ENCODE peak calls at places on chromosomes 1 and 21, in six cellular contexts. N is fibroblast of lung, V is fibroblast of pulmonary artery, F is mucosa of descending colon, S is AG04450, H is progenitor cell of endocrine pancreas. P is an unnamed sample.

GRCh38 chr1:184622136-184622823 is 132.4 kb downstream of the EDEM3 start:
- DNase-seq in N (peak; percentile 100), V (peak; percentile 92), F (peak; percentile 88), S (peak; percentile 69), H (no peak), P (peak; percentile 51)

GRCh38 chr1:47684518-47684917 is 246.7 kb downstream of the FOXD2 start:
- DNase-seq in N (no peak), V (no peak), F (no peak), S (no peak), H (no peak), P (no peak)

GRCh38 chr1:204258213-204259115 is 44.7 kb upstream of the GOLT1A start:
- DNase-seq in N (peak; percentile 69), V (peak; percentile 70), F (peak; percentile 70), S (peak; percentile 20), H (peak; percentile 41), P (peak; percentile 46)

GRCh38 chr1:32741417-32742131 is 39.0 kb upstream of the SYNC start:
- DNase-seq in N (no peak), V (no peak), F (no peak), S (no peak), H (no peak), P (peak; percentile 40)

GRCh38 chr21:38567577-38568360 is 69.5 kb upstream of the ERG start:
- DNase-seq in N (peak; percentile 8), V (peak; percentile 18), F (no peak), S (peak; percentile 4), H (no peak), P (no peak)

GRCh38 chr1:178337091-178337726 is 159.6 kb downstream of the CLEC20A start:
- DNase-seq in N (no peak), V (no peak), F (no peak), S (no peak), H (no peak), P (no peak)

GRCh38 chr1:112618721-112619517 is at the start of gene ST7L:
- DNase-seq in N (peak; percentile 83), V (peak; percentile 81), F (peak; percentile 84), S (peak; percentile 26), H (peak; percentile 42), P (peak; percentile 71)

GRCh38 chr1:232974971-232975370 is 24.6 kb downstream of the NTPCR start:
- DNase-seq in N (peak; percentile 78), V (peak; percentile 67), F (no peak), S (no peak), H (no peak), P (no peak)

GRCh38 chr1:66207484-66207883 is 326.5 kb upstream of the SGIP1 start:
- DNase-seq in N (peak; percentile 58), V (peak; percentile 68), F (no peak), S (no peak), H (no peak), P (no peak)

GRCh38 chr1:224542783-224543440 is 73.2 kb upstream of the CNIH3 start:
- DNase-seq in N (peak; percentile 92), V (peak; percentile 94), F (no peak), S (peak; percentile 90), H (no peak), P (no peak)

GRCh38 chr1:190478193-190479007 is 736 bp upstream of the BRINP3 start:
- DNase-seq in N (peak; percentile 62), V (peak; percentile 45), F (peak; percentile 40), S (no peak), H (no peak), P (no peak)

GRCh38 chr1:235017719-235018118 is 110.9 kb downstream of the TOMM20 start:
- DNase-seq in N (no peak), V (peak; percentile 17), F (no peak), S (no peak), H (no peak), P (no peak)

GRCh38 chr1:188325211-188325610 is 1496.5 kb downstream of the PLA2G4A start:
- DNase-seq in N (no peak), V (no peak), F (no peak), S (no peak), H (no peak), P (no peak)

GRCh38 chr1:35558374-35559316 is 1.0 kb downstream of the NCDN start:
- DNase-seq in N (no peak), V (peak; percentile 25), F (no peak), S (no peak), H (no peak), P (no peak)

GRCh38 chr1:10046356-10047085 is 13.8 kb downstream of the UBE4B start:
- DNase-seq in N (no peak), V (no peak), F (no peak), S (no peak), H (no peak), P (peak; percentile 61)

GRCh38 chr1:244678687-244679086 is 25.8 kb downstream of the DESI2 start:
- DNase-seq in N (peak; percentile 61), V (no peak), F (no peak), S (no peak), H (no peak), P (no peak)

GRCh38 chr1:17485280-17485679 is 45.8 kb upstream of the RCC2 start:
- DNase-seq in N (peak; percentile 18), V (peak; percentile 41), F (peak; percentile 31), S (no peak), H (no peak), P (no peak)

GRCh38 chr1:157739229-157739901 is 37.6 kb downstream of the FCRL2 start:
- DNase-seq in N (no peak), V (no peak), F (no peak), S (no peak), H (no peak), P (no peak)

GRCh38 chr1:94936861-94937620 is 10.1 kb upstream of the CNN3 start:
- DNase-seq in N (no peak), V (no peak), F (no peak), S (no peak), H (no peak), P (no peak)

GRCh38 chr1:111695801-111696200 is 43.4 kb downstream of the INKA2 start:
- DNase-seq in N (no peak), V (no peak), F (no peak), S (no peak), H (no peak), P (no peak)

GRCh38 chr1:58818075-58818474 is 34.2 kb upstream of the JUN start:
- DNase-seq in N (peak; percentile 84), V (peak; percentile 92), F (no peak), S (peak; percentile 86), H (no peak), P (no peak)

GRCh38 chr1:18795002-18795689 is 64.3 kb downstream of the TAS1R2 start:
- DNase-seq in N (no peak), V (no peak), F (no peak), S (no peak), H (no peak), P (no peak)

GRCh38 chr1:200139661-200140250 is 112.2 kb downstream of the NR5A2 start:
- DNase-seq in N (peak; percentile 76), V (peak; percentile 79), F (peak; percentile 55), S (peak; percentile 29), H (no peak), P (no peak)

GRCh38 chr1:20413791-20414140 is 72.2 kb downstream of the CAMK2N1 start:
- DNase-seq in N (no peak), V (no peak), F (no peak), S (no peak), H (no peak), P (no peak)

GRCh38 chr21:14870841-14871126 is 194.0 kb downstream of the NRIP1 start:
- DNase-seq in N (no peak), V (no peak), F (no peak), S (no peak), H (no peak), P (no peak)

GRCh38 chr1:24866211-24867063 is 63.6 kb downstream of the RUNX3 start:
- DNase-seq in N (no peak), V (no peak), F (no peak), S (no peak), H (no peak), P (no peak)

GRCh38 chr1:165138960-165139359 is 217.6 kb downstream of the LMX1A start:
- DNase-seq in N (no peak), V (no peak), F (no peak), S (no peak), H (no peak), P (no peak)

GRCh38 chr1:117709398-117709797 is 103.5 kb downstream of the TENT5C start:
- DNase-seq in N (no peak), V (no peak), F (no peak), S (no peak), H (no peak), P (peak; percentile 56)

GRCh38 chr1:117707371-117707770 is 101.5 kb downstream of the TENT5C start:
- DNase-seq in N (no peak), V (no peak), F (no peak), S (no peak), H (no peak), P (no peak)

GRCh38 chr1:117712598-117712997 is 106.8 kb downstream of the TENT5C start:
- DNase-seq in N (no peak), V (no peak), F (no peak), S (no peak), H (no peak), P (no peak)

GRCh38 chr1:117708323-117709288 is 102.8 kb downstream of the TENT5C start:
- DNase-seq in N (no peak), V (no peak), F (no peak), S (no peak), H (no peak), P (peak; percentile 9)

DNA sequence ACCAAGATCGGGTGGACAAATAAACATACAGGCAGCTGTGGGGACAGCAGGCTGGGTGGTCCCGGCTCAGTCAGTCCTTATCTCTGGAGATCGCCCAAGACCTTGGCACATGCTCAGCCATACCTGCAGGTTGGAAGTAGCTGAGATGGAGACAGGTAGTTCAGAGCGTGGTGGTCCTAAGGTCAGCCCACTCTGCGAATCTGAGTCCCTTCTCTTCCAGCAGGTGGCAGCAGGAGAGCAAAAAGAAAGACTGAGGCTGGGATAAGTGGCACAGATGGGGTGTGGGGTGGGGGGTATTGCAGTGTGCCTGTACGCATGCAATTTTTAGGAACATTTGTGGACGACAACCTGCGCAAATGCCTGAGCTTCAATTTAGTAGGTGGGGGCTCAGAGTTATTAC is 104.9 kb downstream of the TENT5C start:
- DNase-seq in N (no peak), V (no peak), F (no peak), S (no peak), H (no peak), P (no peak)
- TF ChIP-seq CTCF in N (peak; percentile 50), V (peak; percentile 50), F (no peak), S (peak; percentile 42), H (peak; percentile 43), P (no peak)

GRCh38 chr1:15741183-15741850 is 982 bp upstream of the TMEM82 start:
- DNase-seq in N (peak; percentile 63), V (peak; percentile 75), F (peak; percentile 92), S (no peak), H (peak; percentile 78), P (peak; percentile 91)
- TF ChIP-seq CTCF in N (peak; percentile 74), V (peak; percentile 91), F (peak; percentile 74), S (peak; percentile 79), H (peak; percentile 91), P (peak; percentile 65)

GRCh38 chr1:14415396-14415795 is 183.1 kb upstream of the KAZN start:
- DNase-seq in N (no peak), V (no peak), F (no peak), S (no peak), H (no peak), P (no peak)
- TF ChIP-seq CTCF in N (no peak), V (no peak), F (no peak), S (no peak), H (peak; percentile 27), P (no peak)

DNA sequence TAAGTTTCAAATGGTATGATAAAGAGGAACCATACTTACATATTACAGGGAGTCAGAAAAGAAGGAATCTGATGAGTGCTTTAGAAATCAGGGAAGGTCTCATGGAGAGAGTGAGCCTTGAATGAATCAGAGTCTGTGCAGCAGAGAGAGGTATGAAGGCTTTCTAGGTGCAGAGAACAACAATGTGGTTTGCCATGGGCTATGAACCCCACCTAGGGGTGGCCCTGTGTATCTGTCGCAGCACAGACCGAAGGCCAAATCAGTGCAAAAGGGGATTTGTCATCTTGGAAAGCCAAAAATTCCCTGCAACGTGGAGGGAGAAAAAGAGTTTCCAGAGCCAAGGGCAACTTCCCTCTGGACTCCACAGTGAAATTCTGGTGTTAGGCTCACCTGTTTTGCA is 3.5 kb downstream of the PAPPA2 start:
- DNase-seq in N (no peak), V (no peak), F (no peak), S (no peak), H (no peak), P (no peak)
- TF ChIP-seq CTCF in N (peak; percentile 5), V (no peak), F (no peak), S (peak; percentile 35), H (peak; percentile 56), P (no peak)

P was measured in thyroid gland.